ENCODE peak calls at places on chromosomes 4 and X, in four cellular contexts. H is K562, W is astrocyte, K is hepatocyte. U is an unnamed sample.

GRCh38 chrX:103442536-103442901 is 66.2 kb downstream of the BEX3 start:
- DNase-seq in H (no peak), W (peak; percentile 69), K (no peak), U (no peak)

GRCh38 chr4:6727943-6728250 is 11.9 kb downstream of the BLOC1S4 start:
- DNase-seq in H (no peak), W (peak; percentile 65), K (no peak), U (no peak)

GRCh38 chr4:1012031-1012739 is 759 bp downstream of the FGFRL1 start:
- DNase-seq in H (peak; percentile 78), W (peak; percentile 30), K (peak; percentile 70), U (no peak)

GRCh38 chr4:55468724-55469123 is 73.0 kb downstream of the TMEM165 start:
- DNase-seq in H (no peak), W (peak; percentile 82), K (no peak), U (no peak)

GRCh38 chr4:128483816-128484215 is 196.2 kb upstream of the PGRMC2 start:
- DNase-seq in H (no peak), W (peak; percentile 54), K (no peak), U (no peak)

GRCh38 chr4:113756005-113756410 is 5.5 kb downstream of the CAMK2D start:
- DNase-seq in H (no peak), W (peak; percentile 89), K (no peak), U (no peak)

GRCh38 chr4:56132835-56133234 is 184.1 kb downstream of the CEP135 start:
- DNase-seq in H (no peak), W (peak; percentile 16), K (no peak), U (no peak)

GRCh38 chrX:13005671-13006473 is 31.0 kb downstream of the TMSB4X start:
- DNase-seq in H (no peak), W (peak; percentile 66), K (no peak), U (no peak)

GRCh38 chrX:2311483-2311882 is 189.3 kb downstream of the DHRSX start:
- DNase-seq in H (no peak), W (peak; percentile 27), K (peak; percentile 47), U (peak; percentile 33)

GRCh38 chrX:153829799-153830631 is at the start of gene PDZD4:
- DNase-seq in H (peak; percentile 72), W (no peak), K (no peak), U (no peak)
- TF ChIP-seq EZH2 in H (no peak), W (peak; percentile 88), K (peak; percentile 72), U (no peak)

GRCh38 chr4:4853921-4854648 is 5.4 kb upstream of the MSX1 start:
- DNase-seq in H (no peak), W (no peak), K (no peak), U (no peak)
- TF ChIP-seq EZH2 in H (no peak), W (no peak), K (no peak), U (no peak)

DNA sequence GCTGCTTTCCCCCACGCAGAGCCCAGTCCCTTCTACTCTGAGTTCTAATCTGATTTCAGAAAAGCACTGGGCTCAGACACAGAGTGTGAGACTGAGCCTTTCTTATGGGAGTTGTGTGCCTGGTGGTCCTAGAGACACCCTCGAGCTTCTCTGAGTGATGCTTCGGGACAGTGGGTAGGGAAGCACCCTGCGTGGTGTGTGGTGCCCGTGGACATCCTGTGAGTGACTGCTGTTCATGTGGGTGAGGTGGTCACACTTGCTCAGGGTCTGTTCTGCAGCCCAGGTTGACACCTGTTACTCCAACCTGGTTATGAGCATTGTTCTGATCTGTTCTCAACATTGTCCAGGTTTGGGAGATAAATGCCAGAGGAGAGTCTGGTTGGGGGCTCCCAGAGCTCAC is 6.1 kb downstream of the GPR78 start:
- DNase-seq in H (no peak), W (no peak), K (no peak), U (no peak)
- TF ChIP-seq EZH2 in H (no peak), W (no peak), K (no peak), U (no peak)

GRCh38 chr4:106246441-106246840 is 69.6 kb downstream of the TBCK start:
- DNase-seq in H (no peak), W (no peak), K (no peak), U (no peak)
- TF ChIP-seq EZH2 in H (no peak), W (no peak), K (no peak), U (no peak)

DNA sequence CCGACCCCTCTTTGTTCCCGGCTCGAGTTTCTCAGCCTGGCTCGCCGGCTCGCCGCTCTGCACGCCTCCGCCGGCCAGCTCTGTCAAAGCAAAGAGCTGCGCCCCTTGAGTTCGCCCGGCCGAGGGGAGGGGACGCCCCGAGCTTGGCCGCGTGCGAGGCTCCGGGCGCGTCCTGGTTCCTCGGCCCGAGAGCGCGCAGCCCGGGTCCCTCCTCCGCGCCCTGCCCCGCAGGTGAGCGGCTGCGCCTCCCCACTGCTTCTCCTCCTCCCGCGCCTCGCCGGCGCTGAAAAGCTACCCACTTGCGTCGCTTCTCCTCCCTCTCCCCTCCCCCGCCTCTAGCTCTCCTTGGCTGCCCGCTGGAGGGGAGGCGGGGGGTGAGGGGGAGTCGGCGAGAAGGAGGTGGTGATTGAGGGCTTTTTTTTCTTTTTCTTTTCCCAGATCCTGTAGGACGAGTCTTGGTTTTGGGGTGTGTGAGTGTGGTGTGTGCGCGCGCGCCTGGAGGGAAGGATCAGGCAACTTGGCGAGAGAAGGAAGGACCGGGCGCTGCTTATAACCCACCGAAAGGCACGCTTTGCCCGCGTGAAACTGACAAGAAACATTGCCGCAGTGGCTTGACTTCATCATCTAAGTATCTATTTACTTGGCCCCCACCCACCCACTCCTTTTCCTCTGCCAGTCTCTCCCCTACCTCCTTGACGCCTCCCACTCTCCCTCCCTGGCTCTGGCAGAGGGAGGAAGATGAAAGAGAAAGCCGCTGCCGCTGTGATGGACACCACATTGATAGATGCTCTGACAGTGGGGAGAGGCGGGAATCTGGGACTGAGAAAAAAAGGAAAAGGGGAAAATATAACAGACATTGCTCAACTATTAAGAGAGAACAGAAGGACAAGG is at the start of gene LEF1:
- DNase-seq in H (peak; percentile 75), W (peak; percentile 34), K (peak; percentile 78), U (peak; percentile 77)
- TF ChIP-seq EZH2 in H (no peak), W (no peak), K (peak; percentile 66), U (no peak)

GRCh38 chrX:11164433-11164832 is 53.3 kb downstream of the HCCS start:
- DNase-seq in H (no peak), W (no peak), K (no peak), U (no peak)
- TF ChIP-seq EZH2 in H (no peak), W (no peak), K (no peak), U (no peak)

DNA sequence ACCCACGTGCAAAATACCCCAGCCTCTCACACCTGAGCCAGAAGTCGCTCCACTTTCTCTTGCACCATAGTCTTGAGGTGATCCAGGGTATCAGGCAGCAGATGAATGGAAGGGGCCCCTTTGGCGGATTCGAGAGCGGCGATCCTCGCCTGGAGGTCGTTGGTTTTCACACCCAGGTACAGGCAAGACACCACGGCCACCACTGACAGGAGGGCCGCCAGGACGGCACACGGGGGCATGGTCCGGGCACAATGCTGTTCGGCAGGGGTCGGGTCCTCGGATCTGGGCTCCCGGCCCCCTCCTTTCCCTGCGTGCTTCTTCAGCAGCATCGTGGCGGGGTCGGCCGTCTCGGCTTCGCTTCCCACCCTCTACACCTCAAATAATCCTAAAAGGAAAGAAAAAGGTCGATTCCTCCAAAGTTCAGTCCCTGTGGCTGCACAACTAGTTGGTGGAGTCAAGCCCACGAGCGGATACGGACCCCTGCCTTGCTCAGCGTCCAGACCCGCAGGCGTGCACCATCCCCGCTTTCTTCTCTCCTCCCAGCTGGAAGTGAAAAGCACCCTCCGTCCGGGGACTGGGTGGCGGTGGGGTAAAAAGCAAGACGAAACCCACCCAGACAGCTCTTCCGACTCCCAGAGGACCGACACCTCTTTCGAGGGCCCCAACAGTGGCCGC is 630 bp downstream of the COL25A1 start:
- DNase-seq in H (no peak), W (no peak), K (peak; percentile 4), U (peak; percentile 55)
- TF ChIP-seq EZH2 in H (no peak), W (peak; percentile 57), K (no peak), U (peak; percentile 74)

U was measured in H1.